ENCODE peak calls at places on chromosomes 3 and 15, in seven cellular contexts. One of them, this sample, is unnamed.

GRCh38 chr3:178350763-178351162 is 185.5 kb upstream of the KCNMB2 start:
- DNase-seq in small intestine: no peak
- DNase-seq in esophagus squamous epithelium: no peak
- DNase-seq in effector CD4-positive, alpha-beta T cell: no peak
- DNase-seq in NB4: no peak
- DNase-seq in transverse colon: no peak
- DNase-seq in Ammon's horn: no peak
- DNase-seq in this sample: no peak

GRCh38 chr15:72342385-72342784 is 22.4 kb upstream of the CELF6 start:
- DNase-seq in small intestine: peak
- DNase-seq in esophagus squamous epithelium: no peak
- DNase-seq in effector CD4-positive, alpha-beta T cell: peak
- DNase-seq in NB4: peak
- DNase-seq in transverse colon: peak
- DNase-seq in Ammon's horn: no peak
- DNase-seq in this sample: no peak

GRCh38 chr15:99682455-99682854 is 50.8 kb downstream of the LYSMD4 start:
- DNase-seq in small intestine: no peak
- DNase-seq in esophagus squamous epithelium: no peak
- DNase-seq in effector CD4-positive, alpha-beta T cell: no peak
- DNase-seq in NB4: no peak
- DNase-seq in transverse colon: no peak
- DNase-seq in Ammon's horn: peak
- DNase-seq in this sample: no peak

GRCh38 chr3:42063886-42064285 is 27.3 kb upstream of the TRAK1 start:
- DNase-seq in small intestine: no peak
- DNase-seq in esophagus squamous epithelium: no peak
- DNase-seq in effector CD4-positive, alpha-beta T cell: no peak
- DNase-seq in NB4: no peak
- DNase-seq in transverse colon: no peak
- DNase-seq in Ammon's horn: no peak
- DNase-seq in this sample: no peak

GRCh38 chr15:77083381-77084160 is 12.7 kb upstream of the TSPAN3 start:
- DNase-seq in small intestine: peak
- DNase-seq in esophagus squamous epithelium: peak
- DNase-seq in effector CD4-positive, alpha-beta T cell: peak
- DNase-seq in NB4: peak
- DNase-seq in transverse colon: peak
- DNase-seq in Ammon's horn: peak
- DNase-seq in this sample: peak

GRCh38 chr3:113266738-113267137 is 55.4 kb downstream of the BOC start:
- DNase-seq in small intestine: no peak
- DNase-seq in esophagus squamous epithelium: no peak
- DNase-seq in effector CD4-positive, alpha-beta T cell: no peak
- DNase-seq in NB4: no peak
- DNase-seq in transverse colon: no peak
- DNase-seq in Ammon's horn: no peak
- DNase-seq in this sample: no peak

GRCh38 chr15:74775132-74775562 is 6.7 kb upstream of the CSK start:
- DNase-seq in small intestine: no peak
- DNase-seq in esophagus squamous epithelium: no peak
- DNase-seq in effector CD4-positive, alpha-beta T cell: no peak
- DNase-seq in NB4: no peak
- DNase-seq in transverse colon: no peak
- DNase-seq in Ammon's horn: no peak
- DNase-seq in this sample: no peak

GRCh38 chr3:70754314-70754713 is 441.9 kb upstream of the MDFIC2 start:
- DNase-seq in small intestine: no peak
- DNase-seq in esophagus squamous epithelium: no peak
- DNase-seq in effector CD4-positive, alpha-beta T cell: no peak
- DNase-seq in NB4: peak
- DNase-seq in transverse colon: no peak
- DNase-seq in Ammon's horn: no peak
- DNase-seq in this sample: no peak

GRCh38 chr3:37227870-37228549 is 53.6 kb upstream of the LRRFIP2 start:
- DNase-seq in small intestine: peak
- DNase-seq in esophagus squamous epithelium: no peak
- DNase-seq in effector CD4-positive, alpha-beta T cell: no peak
- DNase-seq in NB4: no peak
- DNase-seq in transverse colon: no peak
- DNase-seq in Ammon's horn: no peak
- DNase-seq in this sample: no peak

GRCh38 chr3:16290007-16290826 is 25.2 kb downstream of the OXNAD1 start:
- DNase-seq in small intestine: peak
- DNase-seq in esophagus squamous epithelium: no peak
- DNase-seq in effector CD4-positive, alpha-beta T cell: peak
- DNase-seq in NB4: peak
- DNase-seq in transverse colon: peak
- DNase-seq in Ammon's horn: peak
- DNase-seq in this sample: no peak

GRCh38 chr3:55330355-55330754 is 156.8 kb downstream of the WNT5A start:
- DNase-seq in small intestine: no peak
- DNase-seq in esophagus squamous epithelium: no peak
- DNase-seq in effector CD4-positive, alpha-beta T cell: no peak
- DNase-seq in NB4: no peak
- DNase-seq in transverse colon: no peak
- DNase-seq in Ammon's horn: no peak
- DNase-seq in this sample: no peak

GRCh38 chr3:172057059-172057458 is 17.7 kb downstream of the FNDC3B start:
- DNase-seq in small intestine: no peak
- DNase-seq in esophagus squamous epithelium: no peak
- DNase-seq in effector CD4-positive, alpha-beta T cell: no peak
- DNase-seq in NB4: no peak
- DNase-seq in transverse colon: no peak
- DNase-seq in Ammon's horn: no peak
- DNase-seq in this sample: no peak